ENCODE peak calls at places on chromosome 18, in five cellular contexts. R is HepG2, M is K562, E is GM12878, J is SK-N-SH. G is an unnamed sample.

GRCh38 chr18:35714539-35714938 is 133.0 kb downstream of the GALNT1 start:
- DNase-seq in R (no peak), M (no peak), E (no peak), J (no peak), G (no peak)

GRCh38 chr18:51191139-51191717 is 6.3 kb downstream of the MEX3C start:
- DNase-seq in R (no peak), M (no peak), E (no peak), J (no peak), G (no peak)

GRCh38 chr18:37299471-37300304 is 265.9 kb downstream of the CELF4 start:
- DNase-seq in R (peak), M (peak), E (peak), J (peak), G (peak)

GRCh38 chr18:39770399-39770798 is 2184.6 kb upstream of the PIK3C3 start:
- DNase-seq in R (no peak), M (no peak), E (no peak), J (no peak), G (no peak)

GRCh38 chr18:79208882-79209281 is 139.7 kb downstream of the ATP9B start:
- DNase-seq in R (no peak), M (no peak), E (no peak), J (no peak), G (no peak)

GRCh38 chr18:3653263-3653858 is 203.4 kb downstream of the TGIF1 start:
- DNase-seq in R (no peak), M (no peak), E (no peak), J (no peak), G (no peak)

GRCh38 chr18:35577045-35577848 is 4.3 kb upstream of the GALNT1 start:
- DNase-seq in R (no peak), M (no peak), E (peak), J (no peak), G (no peak)

GRCh38 chr18:39345321-39345720 is 1779.7 kb upstream of the CELF4 start:
- DNase-seq in R (no peak), M (no peak), E (no peak), J (no peak), G (no peak)

GRCh38 chr18:80246656-80247402 is 485 bp downstream of the PARD6G start:
- DNase-seq in R (no peak), M (peak), E (no peak), J (peak), G (no peak)

GRCh38 chr18:69109686-69110085 is 291.0 kb upstream of the DOK6 start:
- DNase-seq in R (no peak), M (no peak), E (no peak), J (no peak), G (peak)

GRCh38 chr18:80179857-80180558 is 67.3 kb downstream of the PARD6G start:
- DNase-seq in R (no peak), M (no peak), E (no peak), J (no peak), G (no peak)

GRCh38 chr18:9615280-9615797 is 980 bp upstream of the PPP4R1 start:
- DNase-seq in R (no peak), M (no peak), E (no peak), J (no peak), G (no peak)

GRCh38 chr18:35998967-35999366 is 26.5 kb downstream of the RMP24 start:
- DNase-seq in R (no peak), M (peak), E (no peak), J (peak), G (no peak)

GRCh38 chr18:43757273-43757672 is 480.0 kb upstream of the SYT4 start:
- DNase-seq in R (no peak), M (no peak), E (no peak), J (no peak), G (no peak)

GRCh38 chr18:57505231-57505630 is 70.1 kb downstream of the ONECUT2 start:
- DNase-seq in R (no peak), M (no peak), E (no peak), J (no peak), G (no peak)

GRCh38 chr18:58579561-58580047 is 49.3 kb downstream of the ALPK2 start:
- DNase-seq in R (peak), M (no peak), E (no peak), J (no peak), G (peak)

GRCh38 chr18:30754846-30755245 is 287.7 kb downstream of the DSC3 start:
- DNase-seq in R (no peak), M (no peak), E (no peak), J (no peak), G (no peak)

GRCh38 chr18:3869848-3870247 is 419.9 kb downstream of the TGIF1 start:
- DNase-seq in R (peak), M (no peak), E (no peak), J (peak), G (peak)

GRCh38 chr18:49519041-49519971 is 32.3 kb upstream of the C18orf32 start:
- DNase-seq in R (no peak), M (no peak), E (no peak), J (no peak), G (no peak)

GRCh38 chr18:37084912-37085311 is 256.0 kb downstream of the KIAA1328 start:
- DNase-seq in R (no peak), M (no peak), E (no peak), J (no peak), G (no peak)

GRCh38 chr18:34870916-34871315 is 160.8 kb downstream of the DTNA start:
- DNase-seq in R (no peak), M (no peak), E (no peak), J (no peak), G (no peak)

GRCh38 chr18:3652380-3653262 is 202.6 kb downstream of the TGIF1 start:
- DNase-seq in R (peak), M (peak), E (no peak), J (peak), G (peak)

DNA sequence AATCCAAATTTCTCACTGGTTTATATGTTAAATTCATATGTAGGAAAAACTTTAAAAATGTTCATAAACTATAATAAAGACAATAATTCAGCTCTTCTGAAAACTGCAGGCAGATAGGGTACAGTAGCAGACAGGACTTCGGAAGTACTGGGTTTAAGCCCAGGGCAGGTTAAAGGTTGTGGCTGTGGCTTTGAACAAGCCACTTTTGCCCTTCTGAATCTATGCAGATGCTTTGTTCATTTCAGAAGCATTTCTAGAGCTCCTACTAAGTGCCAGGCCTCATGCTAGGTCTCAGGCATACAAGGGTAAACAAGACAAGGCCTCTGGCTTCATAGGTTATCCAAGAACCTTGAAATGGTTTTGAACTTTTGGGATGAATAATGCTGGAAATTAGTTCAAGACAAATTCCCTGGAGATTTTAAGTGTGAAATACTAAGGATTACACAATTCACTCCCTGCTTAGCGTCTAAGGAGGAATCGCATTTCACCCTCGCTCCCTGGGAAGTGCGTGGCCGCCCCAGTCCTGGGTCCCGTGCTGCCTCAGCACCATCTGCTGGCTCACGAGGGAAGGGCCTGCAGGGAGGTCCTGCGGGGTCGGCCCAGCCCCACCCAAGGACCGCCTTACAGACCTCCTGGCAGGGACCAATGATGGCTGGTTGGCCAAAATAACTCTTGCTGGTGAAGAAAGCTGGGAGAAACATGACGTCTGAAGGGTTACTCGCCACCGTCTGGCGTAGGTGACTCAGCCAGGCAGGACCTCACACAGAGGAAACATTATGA is 67.7 kb upstream of the L3MBTL4 start:
- DNase-seq in R (peak), M (peak), E (no peak), J (peak), G (peak)
- TF ChIP-seq USF2 in R (no peak), M (no peak), E (no peak), J (no peak), G (no peak)

GRCh38 chr18:76847926-76848325 is 25.6 kb downstream of the ZNF236 start:
- DNase-seq in R (peak), M (no peak), E (no peak), J (no peak), G (no peak)

GRCh38 chr18:76844144-76844543 is 21.8 kb downstream of the ZNF236 start:
- DNase-seq in R (no peak), M (no peak), E (no peak), J (no peak), G (no peak)

GRCh38 chr18:76850112-76850511 is 27.8 kb downstream of the ZNF236 start:
- DNase-seq in R (no peak), M (no peak), E (no peak), J (no peak), G (no peak)

GRCh38 chr18:76844742-76845477 is 22.6 kb downstream of the ZNF236 start:
- DNase-seq in R (peak), M (no peak), E (no peak), J (no peak), G (peak)

DNA sequence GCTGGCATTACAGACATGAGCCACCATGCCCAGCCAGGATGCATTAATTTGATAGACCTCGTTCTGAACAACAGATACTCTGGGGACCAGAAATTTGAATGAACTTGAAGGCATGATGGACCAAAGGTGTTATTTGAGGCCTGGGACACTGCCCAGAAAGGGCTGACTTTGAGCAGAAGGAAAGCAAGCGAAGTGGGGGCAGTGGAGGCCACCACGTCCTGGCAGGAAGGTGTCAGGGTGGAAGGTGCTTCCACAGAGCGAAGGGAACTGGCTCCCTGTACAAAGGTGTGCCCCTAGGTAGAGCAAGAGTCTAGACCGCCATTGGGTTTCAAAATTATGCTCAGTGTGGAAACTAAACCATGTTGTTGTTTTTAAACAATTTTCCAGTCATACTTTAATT is 23.9 kb downstream of the ZNF236 start:
- DNase-seq in R (no peak), M (no peak), E (no peak), J (no peak), G (no peak)
- TF ChIP-seq MXI1 in R (no peak), M (no peak), E (no peak), J (no peak), G (no peak)

DNA sequence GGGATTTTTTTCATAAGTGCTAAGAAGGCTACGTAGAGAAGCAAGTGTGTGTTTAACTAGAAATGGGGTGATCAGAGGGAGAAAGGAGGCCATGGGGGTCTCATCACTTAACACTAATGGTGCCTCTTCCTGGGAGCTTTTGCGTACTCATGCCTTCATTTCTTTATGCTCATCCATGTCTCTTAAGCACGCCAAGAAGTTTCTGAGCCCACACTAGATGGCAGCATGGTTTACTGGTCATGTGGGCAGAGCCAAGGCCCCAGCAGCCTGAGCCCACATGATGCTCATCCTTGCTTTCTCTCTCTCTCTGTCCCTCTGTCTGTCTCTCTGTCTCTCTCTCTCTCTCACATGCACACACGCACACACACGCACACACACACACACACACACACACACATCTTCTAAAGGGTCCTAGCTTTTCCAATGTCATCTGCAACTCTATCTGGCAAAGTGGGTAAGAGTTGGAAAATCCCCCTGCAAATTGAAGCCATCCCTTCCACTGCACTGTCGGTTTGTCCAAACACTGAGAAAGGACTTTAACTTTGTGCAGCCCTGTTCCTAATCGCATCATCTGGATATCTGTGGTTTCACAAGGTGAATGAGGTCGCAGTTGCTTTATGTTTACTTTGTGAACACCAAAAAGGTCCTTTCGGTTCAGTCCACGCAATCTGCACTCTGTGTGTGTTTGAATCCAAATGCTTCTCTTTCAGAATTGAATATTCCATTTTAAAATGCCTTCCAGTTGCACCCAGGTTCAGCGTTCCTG is 137.2 kb upstream of the CCDC68 start:
- DNase-seq in R (peak), M (no peak), E (no peak), J (peak), G (peak)
- TF ChIP-seq USF2 in R (no peak), M (peak), E (no peak), J (peak), G (peak)

GRCh38 chr18:62716679-62717058 is 1.3 kb downstream of the PHLPP1 start:
- DNase-seq in R (no peak), M (peak), E (no peak), J (peak), G (no peak)
- TF ChIP-seq MXI1 in R (peak), M (no peak), E (no peak), J (no peak), G (no peak)

GRCh38 chr18:11494093-11494492 is 115.3 kb upstream of the SLC35G4 start:
- DNase-seq in R (peak), M (no peak), E (no peak), J (no peak), G (peak)

GRCh38 chr18:11487390-11487789 is 122.0 kb upstream of the SLC35G4 start:
- DNase-seq in R (no peak), M (no peak), E (no peak), J (peak), G (no peak)

GRCh38 chr18:11482271-11482670 is 127.1 kb upstream of the SLC35G4 start:
- DNase-seq in R (no peak), M (no peak), E (no peak), J (no peak), G (no peak)

GRCh38 chr18:11489266-11489899 is 120.0 kb upstream of the SLC35G4 start:
- DNase-seq in R (no peak), M (no peak), E (no peak), J (no peak), G (no peak)

DNA sequence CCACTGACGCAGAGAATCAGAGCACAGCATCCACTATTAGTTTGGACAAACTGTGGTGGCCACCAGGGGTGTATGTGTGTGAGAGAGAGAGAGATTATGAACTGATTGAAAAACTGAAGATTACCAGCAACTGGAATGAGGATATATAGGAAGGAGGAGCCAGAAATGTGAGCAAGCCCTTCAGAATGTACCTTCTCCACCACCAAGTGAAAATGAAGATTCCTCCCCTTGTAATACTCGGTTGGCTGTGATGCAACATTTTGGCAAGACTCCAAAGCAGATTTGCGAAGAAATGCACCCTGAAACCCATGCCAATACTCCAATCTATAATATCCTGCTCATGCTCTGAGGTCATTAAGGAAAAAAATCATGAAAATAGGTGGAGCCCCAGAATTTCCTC is 121.2 kb upstream of the SLC35G4 start:
- DNase-seq in R (no peak), M (no peak), E (no peak), J (no peak), G (peak)
- TF ChIP-seq USF2 in R (no peak), M (no peak), E (no peak), J (no peak), G (no peak)

DNA sequence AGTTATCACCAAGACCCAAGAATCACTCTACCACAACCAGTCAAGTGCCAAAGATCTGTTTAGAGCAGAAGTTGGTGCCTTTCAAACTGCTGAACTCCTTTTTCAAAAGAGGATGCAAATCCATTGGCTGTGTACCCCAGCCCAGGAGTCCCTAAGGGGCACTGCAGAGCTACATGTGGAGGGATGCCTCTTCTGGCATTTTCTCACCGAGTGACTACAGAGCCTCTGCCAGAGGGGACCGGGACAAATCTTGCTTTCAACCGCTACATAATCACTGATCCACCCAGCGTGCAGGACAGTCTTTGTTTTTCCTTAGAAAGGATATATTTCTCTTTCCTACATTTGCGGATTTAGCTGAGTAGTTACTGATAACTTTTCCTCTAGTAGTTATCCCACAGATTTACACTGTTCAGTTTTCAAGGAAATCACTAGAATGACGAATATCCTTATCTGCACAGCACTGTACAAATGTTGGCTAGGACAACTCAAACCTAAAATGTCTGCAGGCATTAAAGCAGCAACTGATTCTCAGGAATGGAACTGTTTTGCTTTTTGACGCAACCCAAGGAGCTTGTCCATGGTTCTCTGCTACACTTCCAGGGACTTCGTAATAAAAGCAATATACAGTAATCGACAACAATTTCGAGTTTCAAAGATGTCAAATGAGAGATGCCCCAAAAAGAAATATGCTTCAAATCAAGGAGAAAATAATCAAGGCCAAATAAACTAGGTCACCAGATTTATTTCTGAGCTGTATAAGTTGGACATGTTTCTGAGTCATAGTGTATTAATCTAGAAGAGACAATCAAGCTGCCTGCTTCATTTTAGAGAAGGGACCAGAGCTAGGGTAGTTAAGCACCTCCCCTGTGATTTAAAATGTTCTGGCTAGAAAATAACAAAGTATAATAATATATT is 24.1 kb downstream of the EPB41L3 start:
- DNase-seq in R (no peak), M (no peak), E (no peak), J (no peak), G (peak)
- TF ChIP-seq MXI1 in R (no peak), M (no peak), E (no peak), J (no peak), G (no peak)